ENCODE peak calls at places on chromosome 4, in ten cellular contexts. B is fibroblast of lung; S is HCT116; G is heart left ventricle; Z is Karpas-422; K is heart right ventricle; F is neural progenitor cell; R is CD4-positive, alpha-beta memory T cell; Q is body of pancreas; A is CD8-positive, alpha-beta T cell. V is an unnamed sample.
A peak's percentile ranks its signal among the peaks of the same experiment; 100 is the strongest.

GRCh38 chr4:39814403-39815185 is 116.7 kb downstream of the UBE2K start:
- DNase-seq in F (peak; percentile 26), S (peak; percentile 50), Z (no peak), B (peak; percentile 46), K (no peak), Q (no peak), G (no peak), A (no peak), R (peak; percentile 35), V (peak; percentile 33)

GRCh38 chr4:120682981-120683380 is 239.5 kb downstream of the PRDM5 start:
- DNase-seq in R (no peak), B (no peak), Q (no peak), G (no peak), F (no peak), K (no peak), A (no peak), Z (no peak), S (no peak), V (no peak)

GRCh38 chr4:180674629-180675367 is 1568.4 kb upstream of the TENM3 start:
- DNase-seq in Q (no peak), S (no peak), F (no peak), R (no peak), G (no peak), A (no peak), Z (no peak), K (no peak), B (no peak), V (no peak)

GRCh38 chr4:108744307-108744706 is 18.5 kb downstream of the ETNPPL start:
- DNase-seq in F (no peak), K (no peak), A (no peak), Z (no peak), Q (no peak), R (no peak), G (no peak), S (no peak), B (no peak), V (no peak)

GRCh38 chr4:177728361-177729152 is 286.3 kb upstream of the AGA start:
- DNase-seq in G (no peak), Q (no peak), A (no peak), B (no peak), S (peak; percentile 89), F (no peak), Z (no peak), R (no peak), K (no peak), V (no peak)

GRCh38 chr4:140755811-140756291 is 334 bp downstream of the TBC1D9 start:
- DNase-seq in Z (no peak), G (peak; percentile 56), R (no peak), Q (peak; percentile 63), B (peak; percentile 40), K (peak; percentile 55), F (peak; percentile 78), S (no peak), A (no peak), V (no peak)

GRCh38 chr4:22514431-22514830 is 1.4 kb downstream of the ADGRA3 start:
- DNase-seq in Z (no peak), R (no peak), Q (no peak), G (no peak), F (no peak), A (no peak), K (no peak), S (no peak), B (peak; percentile 72), V (no peak)

GRCh38 chr4:175927121-175927520 is 115.1 kb upstream of the GPM6A start:
- DNase-seq in Q (no peak), B (no peak), K (no peak), R (no peak), A (no peak), S (no peak), Z (no peak), G (no peak), F (no peak), V (no peak)

GRCh38 chr4:107854326-107855030 is 29.7 kb downstream of the SGMS2 start:
- DNase-seq in Z (no peak), A (no peak), F (no peak), S (no peak), B (peak; percentile 29), R (no peak), G (no peak), Q (no peak), K (no peak), V (no peak)

GRCh38 chr4:89283975-89284556 is 23.5 kb downstream of the GPRIN3 start:
- DNase-seq in K (no peak), S (no peak), Q (no peak), Z (no peak), R (no peak), B (no peak), F (no peak), A (no peak), G (no peak), V (no peak)

GRCh38 chr4:70969076-70969475 is 24.4 kb upstream of the DCK start:
- DNase-seq in Z (no peak), A (no peak), S (no peak), B (no peak), R (no peak), F (no peak), K (no peak), G (no peak), Q (no peak), V (no peak)

GRCh38 chr4:159042097-159042605 is 60.7 kb upstream of the RAPGEF2 start:
- DNase-seq in A (no peak), R (no peak), Q (peak; percentile 21), F (no peak), S (no peak), B (no peak), G (peak; percentile 36), K (peak; percentile 52), Z (peak; percentile 47), V (no peak)

GRCh38 chr4:158802914-158803313 is 34.1 kb downstream of the FNIP2 start:
- DNase-seq in S (no peak), Q (no peak), B (no peak), K (no peak), F (no peak), Z (no peak), G (no peak), R (no peak), A (no peak), V (no peak)

GRCh38 chr4:38279650-38280322 is 319.6 kb downstream of the PTTG2 start:
- DNase-seq in Z (no peak), A (no peak), G (no peak), Q (no peak), B (no peak), S (no peak), K (no peak), R (no peak), F (peak; percentile 80), V (no peak)

GRCh38 chr4:93384211-93384610 is 444.3 kb upstream of the ATOH1 start:
- DNase-seq in Z (no peak), R (no peak), A (no peak), S (no peak), B (peak; percentile 14), G (no peak), K (no peak), F (no peak), Q (no peak), V (no peak)

GRCh38 chr4:128811571-128812359 is 2.3 kb downstream of the JADE1 start:
- DNase-seq in B (peak; percentile 89), R (peak; percentile 78), S (peak; percentile 76), Z (peak; percentile 99), Q (peak; percentile 85), F (peak; percentile 95), K (peak; percentile 89), A (peak; percentile 50), G (peak; percentile 90), V (peak; percentile 92)

DNA sequence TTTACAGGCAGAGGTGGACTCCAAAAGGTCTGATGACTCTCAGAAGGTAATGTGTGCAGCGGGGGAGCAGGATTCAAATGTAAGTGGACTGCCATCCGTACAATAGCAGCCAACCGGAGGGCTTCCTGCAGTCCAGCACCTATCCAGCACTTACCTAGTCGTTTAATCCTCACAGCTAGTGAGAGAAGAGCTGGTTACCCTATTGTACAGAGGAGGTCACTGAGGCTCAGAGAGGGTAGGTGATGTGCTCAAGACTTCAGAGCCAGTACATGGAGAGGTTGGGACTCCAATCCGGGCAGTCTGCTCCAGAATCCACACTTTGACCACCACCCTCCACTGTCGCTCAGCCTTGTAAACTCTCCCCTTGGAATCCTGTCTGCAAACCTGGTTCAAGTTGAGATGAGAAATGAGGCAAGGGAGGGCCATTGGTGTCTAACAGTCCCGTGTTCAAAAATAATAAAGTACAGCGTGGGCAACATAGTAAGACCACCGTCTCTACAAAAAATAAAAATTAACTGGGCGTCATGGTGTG is 22.5 kb upstream of the JAKMIP1 start:
- DNase-seq in B (no peak), K (no peak), S (peak; percentile 62), R (no peak), Q (peak; percentile 26), F (peak; percentile 60), G (no peak), Z (no peak), A (no peak), V (peak; percentile 10)
- H3K27me3 ChIP-seq in B (no peaks in the 10 kb centered on the region), K (peaks cover 70% of the 10 kb centered on the region), S (peaks cover 33% of the 10 kb centered on the region), R (peaks cover 23% of the 10 kb centered on the region), Q (peaks cover 11% of the 10 kb centered on the region), F (peaks cover 53% of the 10 kb centered on the region), G (peaks cover 41% of the 10 kb centered on the region), Z (no peaks in the 10 kb centered on the region), A (peaks cover 13% of the 10 kb centered on the region), V (peaks cover 30% of the 10 kb centered on the region)

DNA sequence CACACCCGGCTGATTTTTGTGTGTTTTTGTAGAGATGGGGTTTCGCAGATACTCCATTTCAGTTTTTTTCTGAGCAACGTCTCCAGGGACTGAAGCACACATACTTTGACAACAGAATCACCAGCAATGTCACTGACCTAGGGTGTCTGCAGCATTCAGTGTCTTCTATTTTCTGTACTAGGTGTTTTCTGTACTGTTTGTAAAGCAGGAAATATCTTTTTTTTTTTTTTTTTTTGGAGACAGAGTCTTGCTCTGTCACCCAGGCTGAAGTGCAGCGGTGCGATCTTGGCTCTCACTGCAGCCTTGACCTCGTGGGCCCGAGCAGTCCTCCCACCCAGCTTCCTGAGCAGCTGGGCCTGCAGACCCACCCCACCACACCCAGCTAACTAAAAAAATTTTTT is 8.8 kb downstream of the ADD1 start:
- DNase-seq in A (no peak), Q (no peak), R (peak; percentile 34), F (no peak), B (no peak), G (peak; percentile 65), Z (no peak), S (no peak), K (peak; percentile 69), V (peak; percentile 44)
- H3K27ac ChIP-seq in A (peak overlapping the region; percentile 6), Q (peak overlapping the region; percentile 16), R (peak overlapping the region; percentile 37), F (no peak overlapping the region), B (no peak overlapping the region), G (peak overlapping the region; percentile 12), Z (no peak overlapping the region), S (no peak overlapping the region), K (peak overlapping the region; percentile 59), V (peak overlapping the region; percentile 43)

DNA sequence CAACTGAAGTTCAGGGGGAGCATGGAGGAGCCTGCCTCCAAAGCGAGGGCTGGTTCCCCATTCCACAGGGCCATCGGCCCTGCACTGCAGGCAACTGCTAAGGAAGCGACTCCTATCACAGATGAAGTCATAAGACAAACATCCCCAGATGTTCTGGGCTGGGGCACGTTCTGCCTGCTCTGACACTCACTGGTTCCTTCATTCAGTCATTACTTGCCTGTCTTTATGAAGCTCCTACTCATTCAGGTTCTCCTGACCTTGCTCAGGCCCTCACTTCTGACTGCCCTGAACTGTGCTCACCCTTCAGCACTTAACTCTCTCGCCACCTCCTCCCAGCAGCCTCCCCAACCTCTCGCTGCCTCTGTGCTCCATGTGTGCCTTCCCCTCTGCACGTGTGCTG is 2.5 kb upstream of the SLC2A9 start:
- DNase-seq in R (no peak), S (no peak), K (no peak), B (no peak), G (no peak), F (no peak), Z (no peak), A (no peak), Q (no peak), V (no peak)
- H3K4me1 ChIP-seq in R (peaks cover 11% of the 10 kb centered on the region), S (peaks cover 7% of the 10 kb centered on the region), K (peaks cover 29% of the 10 kb centered on the region), B (peaks cover 9% of the 10 kb centered on the region), G (peaks cover 51% of the 10 kb centered on the region), F (peaks cover 7% of the 10 kb centered on the region), Z (peaks cover 24% of the 10 kb centered on the region), A (peaks cover 11% of the 10 kb centered on the region), Q (peaks cover 10% of the 10 kb centered on the region), V (peaks cover 9% of the 10 kb centered on the region)

GRCh38 chr4:95551653-95552052 is 2.9 kb upstream of the UNC5C start:
- DNase-seq in S (no peak), R (no peak), B (no peak), A (no peak), F (no peak), Q (no peak), K (no peak), G (no peak), Z (no peak), V (no peak)
- H3K27me3 ChIP-seq in S (no peaks in the 10 kb centered on the region), R (no peaks in the 10 kb centered on the region), B (peaks cover 4% of the 10 kb centered on the region), A (peaks cover 6% of the 10 kb centered on the region), F (peaks cover 53% of the 10 kb centered on the region), Q (peaks cover 3% of the 10 kb centered on the region), K (peaks cover 47% of the 10 kb centered on the region), G (peaks cover 40% of the 10 kb centered on the region), Z (no peaks in the 10 kb centered on the region), V (peaks cover 3% of the 10 kb centered on the region)

V was measured in CD4-positive, CD25-positive, alpha-beta regulatory T cell.